ENCODE peak calls at places on chromosomes 4 and X, in six cellular contexts. J is dorsolateral prefrontal cortex, M is AG04450, R is fibroblast of lung, D is mammary epithelial cell, L is lung. K is an unnamed sample.

GRCh38 chr4:15164571-15164970 is 162.3 kb downstream of the CPEB2 start:
- DNase-seq in J (no peak), M (no peak), R (no peak), D (peak), L (no peak), K (no peak)

GRCh38 chr4:9898596-9899345 is 117.3 kb downstream of the DRD5 start:
- DNase-seq in J (no peak), M (no peak), R (no peak), D (peak), L (peak), K (peak)

GRCh38 chrX:130028196-130028595 is 45.8 kb downstream of the BCORL1 start:
- DNase-seq in J (no peak), M (peak), R (peak), D (peak), L (peak), K (peak)

GRCh38 chr4:187827631-187828030 is 167.9 kb upstream of the ZFP42 start:
- DNase-seq in J (no peak), M (peak), R (no peak), D (no peak), L (no peak), K (no peak)

GRCh38 chr4:152729466-152729865 is 49.7 kb upstream of the TMEM154 start:
- DNase-seq in J (no peak), M (no peak), R (peak), D (peak), L (no peak), K (no peak)

GRCh38 chr4:98283219-98284199 is 22.3 kb downstream of the RAP1GDS1 start:
- DNase-seq in J (no peak), M (no peak), R (peak), D (peak), L (no peak), K (no peak)

GRCh38 chr4:183960021-183960420 is 54.9 kb downstream of the STOX2 start:
- DNase-seq in J (peak), M (peak), R (peak), D (peak), L (no peak), K (peak)

GRCh38 chr4:87353592-87353991 is 30.9 kb upstream of the HSD17B13 start:
- DNase-seq in J (no peak), M (peak), R (peak), D (peak), L (peak), K (peak)

GRCh38 chr4:127622923-127623754 is 9.6 kb upstream of the INTU start:
- DNase-seq in J (peak), M (no peak), R (peak), D (peak), L (no peak), K (peak)

GRCh38 chr4:87490664-87491369 is 38.4 kb downstream of the SPARCL1 start:
- DNase-seq in J (no peak), M (no peak), R (no peak), D (no peak), L (no peak), K (no peak)

GRCh38 chr4:8843597-8843996 is 28.0 kb downstream of the HMX1 start:
- DNase-seq in J (no peak), M (no peak), R (no peak), D (no peak), L (no peak), K (no peak)

GRCh38 chrX:10178866-10179463 is 22.2 kb downstream of the CLCN4 start:
- DNase-seq in J (no peak), M (no peak), R (no peak), D (no peak), L (no peak), K (no peak)

GRCh38 chr4:168451744-168452394 is 28.4 kb downstream of the DDX60L start:
- DNase-seq in J (no peak), M (no peak), R (peak), D (peak), L (no peak), K (no peak)

GRCh38 chr4:123952530-123953274 is 556.1 kb downstream of the SPRY1 start:
- DNase-seq in J (no peak), M (no peak), R (peak), D (peak), L (no peak), K (no peak)

GRCh38 chr4:4456351-4456750 is 69.4 kb downstream of the NSG1 start:
- DNase-seq in J (no peak), M (no peak), R (peak), D (no peak), L (no peak), K (no peak)

GRCh38 chrX:151621422-151621821 is 57.9 kb downstream of the PASD1 start:
- DNase-seq in J (no peak), M (no peak), R (no peak), D (no peak), L (no peak), K (no peak)

GRCh38 chr4:78591404-78591803 is 39.8 kb downstream of the ANXA3 start:
- DNase-seq in J (no peak), M (no peak), R (no peak), D (no peak), L (no peak), K (no peak)

GRCh38 chr4:7132249-7132648 is 60.1 kb upstream of the SORCS2 start:
- DNase-seq in J (no peak), M (no peak), R (no peak), D (no peak), L (no peak), K (no peak)

GRCh38 chr4:168319486-168320019 is 1.0 kb upstream of the DDX60 start:
- DNase-seq in J (no peak), M (no peak), R (no peak), D (peak), L (no peak), K (no peak)

GRCh38 chr4:56160631-56161030 is 211.9 kb downstream of the CEP135 start:
- DNase-seq in J (no peak), M (no peak), R (no peak), D (no peak), L (no peak), K (no peak)

GRCh38 chr4:184649971-184650855 is 675 bp downstream of the PRIMPOL start:
- DNase-seq in J (no peak), M (no peak), R (peak), D (peak), L (no peak), K (peak)

GRCh38 chrX:121114691-121115090 is 67.3 kb downstream of the GLUD2 start:
- DNase-seq in J (no peak), M (no peak), R (no peak), D (no peak), L (no peak), K (no peak)

GRCh38 chr4:53889335-53890084 is 174.9 kb downstream of the CHIC2 start:
- DNase-seq in J (no peak), M (peak), R (peak), D (no peak), L (no peak), K (no peak)

GRCh38 chr4:2860391-2861348 is 17.0 kb downstream of the ADD1 start:
- DNase-seq in J (no peak), M (no peak), R (peak), D (no peak), L (peak), K (peak)
- H3K27ac ChIP-seq in J (peak), M (no peak), R (no peak), D (no peak), L (peak), K (peak)

DNA sequence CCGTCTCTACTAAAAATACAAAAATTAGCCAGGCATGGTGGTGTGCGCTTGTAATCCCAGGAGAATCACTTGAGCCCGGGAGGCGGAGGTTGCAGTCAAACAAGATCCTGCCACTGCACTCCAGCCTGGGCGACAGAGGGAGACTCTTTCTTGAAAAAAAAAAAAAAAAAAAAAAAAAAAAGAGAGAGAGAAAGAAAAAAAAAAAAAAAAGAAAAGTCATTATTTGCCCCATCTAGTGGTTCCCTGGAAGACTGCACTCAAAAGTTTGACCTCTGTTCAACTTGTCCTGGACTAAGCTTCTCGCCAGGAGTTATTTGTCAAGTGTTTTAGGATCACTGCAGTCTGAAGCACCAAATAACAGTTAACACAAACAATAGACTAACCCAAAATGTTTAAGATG is 45.3 kb upstream of the KCTD8 start:
- DNase-seq in J (no peak), M (no peak), R (no peak), D (peak), L (no peak), K (peak)
- TF ChIP-seq CTCF in J (peak), M (peak), R (peak), D (peak), L (no peak), K (no peak)

GRCh38 chr4:48046059-48046458 is 29.5 kb downstream of the NIPAL1 start:
- DNase-seq in J (no peak), M (no peak), R (no peak), D (no peak), L (no peak), K (no peak)

GRCh38 chr4:48042979-48043461 is 26.4 kb downstream of the NIPAL1 start:
- DNase-seq in J (no peak), M (no peak), R (no peak), D (peak), L (no peak), K (no peak)

GRCh38 chr4:48041535-48042137 is 25.1 kb downstream of the NIPAL1 start:
- DNase-seq in J (no peak), M (no peak), R (no peak), D (no peak), L (no peak), K (no peak)

GRCh38 chr4:48043504-48043903 is 26.9 kb downstream of the NIPAL1 start:
- DNase-seq in J (no peak), M (no peak), R (no peak), D (no peak), L (no peak), K (no peak)

DNA sequence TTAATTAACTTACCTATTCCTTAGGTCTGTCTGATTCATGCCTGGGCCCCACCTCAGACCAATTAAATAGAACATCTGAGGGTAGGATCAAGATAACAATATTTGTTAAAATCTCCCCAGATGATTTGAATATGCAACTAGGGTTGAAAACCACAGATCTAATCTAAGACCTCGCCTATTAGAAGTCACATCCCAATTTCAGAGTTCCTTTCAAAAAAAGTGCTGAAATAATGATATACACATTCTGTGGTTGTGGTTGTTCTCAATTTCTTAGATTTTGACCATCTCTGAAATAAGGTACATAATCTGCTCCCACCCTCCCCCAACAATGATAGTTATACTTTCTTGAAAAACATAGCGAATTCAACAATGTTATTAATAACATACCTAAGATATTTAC is 27.7 kb downstream of the NIPAL1 start:
- DNase-seq in J (no peak), M (no peak), R (no peak), D (no peak), L (no peak), K (no peak)
- H3K4me3 ChIP-seq in J (no peak), M (no peak), R (no peak), D (no peak), L (no peak), K (no peak)

GRCh38 chr4:133263082-133263481 is 114.0 kb downstream of the PCDH10 start:
- DNase-seq in J (no peak), M (no peak), R (no peak), D (no peak), L (no peak), K (no peak)

GRCh38 chr4:133270021-133270570 is 121.0 kb downstream of the PCDH10 start:
- DNase-seq in J (no peak), M (no peak), R (peak), D (no peak), L (no peak), K (no peak)

DNA sequence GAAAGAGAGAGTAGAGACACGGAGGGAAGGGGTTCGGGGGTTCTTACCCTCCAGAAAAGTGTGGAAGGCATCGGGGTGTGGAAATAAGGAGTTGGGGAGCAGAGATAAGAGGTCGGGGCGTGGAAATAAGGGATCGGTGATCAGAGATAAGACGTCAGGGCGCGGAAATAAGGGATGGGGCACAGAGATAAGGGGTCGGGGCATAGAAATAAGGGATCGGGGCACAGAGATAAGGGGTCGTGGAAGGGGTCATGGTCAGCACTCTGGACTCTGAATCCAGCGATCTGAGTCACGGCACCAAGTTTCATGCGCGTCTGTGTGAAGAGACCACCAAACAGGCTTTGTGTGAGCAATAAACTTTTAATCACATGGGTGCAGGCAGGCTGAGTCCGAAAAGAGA is 119.1 kb downstream of the PCDH10 start:
- DNase-seq in J (no peak), M (no peak), R (no peak), D (no peak), L (no peak), K (no peak)
- H3K27ac ChIP-seq in J (no peak), M (no peak), R (no peak), D (no peak), L (no peak), K (no peak)

GRCh38 chrX:23079347-23079746 is 79.6 kb downstream of the DDX53 start:
- DNase-seq in J (no peak), M (no peak), R (no peak), D (no peak), L (no peak), K (no peak)
- TF ChIP-seq CTCF in J (peak), M (no peak), R (no peak), D (peak), L (no peak), K (no peak)

GRCh38 chrX:136879001-136879667 is 1.4 kb downstream of the RBMX start:
- DNase-seq in J (no peak), M (no peak), R (peak), D (peak), L (no peak), K (no peak)
- H3K4me3 ChIP-seq in J (peak), M (peak), R (peak), D (peak), L (peak), K (peak)

GRCh38 chr4:3387943-3388348 is 53.8 kb upstream of the HGFAC start:
- DNase-seq in J (peak), M (no peak), R (peak), D (peak), L (peak), K (peak)
- H3K27ac ChIP-seq in J (peak), M (no peak), R (peak), D (peak), L (peak), K (no peak)

DNA sequence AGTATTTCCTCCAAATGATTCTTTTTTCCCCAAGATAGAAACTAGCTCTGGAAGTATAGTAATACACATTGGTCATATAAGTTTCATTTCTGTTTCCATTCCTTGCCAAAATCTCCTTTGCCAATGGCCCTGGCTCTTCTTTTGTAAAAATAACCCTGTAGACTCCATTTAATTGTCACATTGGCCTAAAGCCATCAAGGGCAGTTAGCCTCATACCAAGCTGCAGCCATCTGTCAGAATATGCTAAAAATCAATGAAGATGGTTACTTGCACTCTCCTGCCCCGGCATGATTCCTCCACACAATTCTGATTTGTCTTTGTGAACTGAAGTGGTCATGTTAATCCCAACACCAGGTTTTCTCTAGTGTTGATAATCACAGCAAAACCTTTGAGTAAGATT is 380.5 kb downstream of the SH2D1A start:
- DNase-seq in J (no peak), M (no peak), R (no peak), D (no peak), L (no peak), K (no peak)
- TF ChIP-seq CTCF in J (no peak), M (no peak), R (no peak), D (no peak), L (no peak), K (no peak)